ENCODE peak calls at places on chromosomes 6 and 20, in six cellular contexts. O, Y, C, K, L and S are unnamed samples.

GRCh38 chr6:170262481-170263088 is 28.3 kb downstream of the DLL1 start:
- DNase-seq in L (no peak), K (no peak), O (no peak), Y (no peak), C (no peak), S (no peak)

GRCh38 chr20:25361287-25361683 is 29.4 kb downstream of the ABHD12 start:
- DNase-seq in C (no peak), O (no peak), K (no peak), L (no peak), Y (no peak), S (peak)

GRCh38 chr6:68506911-68507310 is 128.2 kb upstream of the ADGRB3 start:
- DNase-seq in O (no peak), Y (no peak), L (no peak), C (no peak), K (no peak), S (no peak)

GRCh38 chr20:60200305-60200918 is 242.2 kb downstream of the CDH26 start:
- DNase-seq in L (no peak), C (no peak), K (no peak), Y (no peak), O (no peak), S (no peak)

GRCh38 chr6:140201787-140202458 is 827.5 kb upstream of the CITED2 start:
- DNase-seq in C (no peak), K (no peak), L (no peak), Y (no peak), O (no peak), S (no peak)

GRCh38 chr6:89989742-89990141 is 95.5 kb downstream of the GJA10 start:
- DNase-seq in K (no peak), L (no peak), C (no peak), Y (no peak), O (no peak), S (peak)

GRCh38 chr20:24497851-24498250 is 28.4 kb downstream of the SYNDIG1 start:
- DNase-seq in C (no peak), O (no peak), Y (peak), L (no peak), K (peak), S (no peak)

GRCh38 chr6:35077006-35077712 is 64.0 kb downstream of the TCP11 start:
- DNase-seq in K (no peak), O (no peak), L (no peak), C (no peak), Y (no peak), S (no peak)

GRCh38 chr6:111920581-111920980 is 47.3 kb upstream of the FYN start:
- DNase-seq in L (no peak), O (no peak), K (no peak), Y (no peak), C (no peak), S (no peak)

GRCh38 chr20:7939663-7940062 is 595 bp downstream of the HAO1 start:
- DNase-seq in K (no peak), O (no peak), C (no peak), L (no peak), Y (no peak), S (no peak)

GRCh38 chr20:52975024-52975732 is 3.0 kb downstream of the TSHZ2 start:
- DNase-seq in Y (no peak), C (no peak), L (no peak), O (no peak), K (peak), S (no peak)

GRCh38 chr6:120805267-120805666 is 529.0 kb downstream of the TBC1D32 start:
- DNase-seq in C (no peak), K (no peak), Y (no peak), O (no peak), L (no peak), S (no peak)

GRCh38 chr20:2900845-2901592 is 27.7 kb downstream of the PTPRA start:
- DNase-seq in K (no peak), C (no peak), L (no peak), Y (no peak), O (no peak), S (no peak)

GRCh38 chr20:19212524-19213502 is at the start of gene SLC24A3:
- DNase-seq in K (peak), Y (peak), C (no peak), L (no peak), O (no peak), S (no peak)

GRCh38 chr20:44650777-44651493 is 564 bp downstream of the ADA start:
- DNase-seq in K (no peak), O (peak), C (peak), L (peak), Y (no peak), S (no peak)

GRCh38 chr6:105594821-105595220 is 191.9 kb upstream of the PREP start:
- DNase-seq in C (no peak), K (no peak), Y (no peak), L (no peak), O (no peak), S (no peak)

GRCh38 chr6:104705095-104705707 is 154.5 kb downstream of the HACE1 start:
- DNase-seq in O (no peak), C (peak), Y (no peak), K (no peak), L (peak), S (no peak)

GRCh38 chr6:130161627-130162404 is 60.9 kb downstream of the SAMD3 start:
- DNase-seq in Y (no peak), O (no peak), K (no peak), C (no peak), L (no peak), S (no peak)

GRCh38 chr6:133551847-133552331 is 310.7 kb downstream of the EYA4 start:
- DNase-seq in L (no peak), C (no peak), K (no peak), O (no peak), Y (no peak), S (peak)

GRCh38 chr6:157496534-157497095 is 115.6 kb downstream of the ZDHHC14 start:
- DNase-seq in Y (no peak), L (no peak), C (no peak), O (no peak), K (no peak), S (no peak)

GRCh38 chr6:30234361-30234760 is 21.2 kb upstream of the TRIM26 start:
- DNase-seq in L (no peak), O (no peak), C (no peak), K (no peak), Y (no peak), S (no peak)

GRCh38 chr6:30238178-30238795 is 25.1 kb upstream of the TRIM26 start:
- DNase-seq in C (no peak), Y (no peak), O (no peak), L (peak), K (no peak), S (no peak)
- TF ChIP-seq CTCF in C (peak), Y (no peak), O (peak), L (peak), K (no peak), S (peak)

GRCh38 chr6:106613590-106613989 is 15.7 kb downstream of the RTN4IP1 start:
- DNase-seq in K (no peak), O (no peak), L (no peak), C (no peak), Y (no peak), S (no peak)
- H3K4me3 ChIP-seq in K (no peak), O (no peak), L (no peak), C (no peak), Y (no peak), S (no peak)

GRCh38 chr6:31113861-31114539 is 600 bp upstream of the PSORS1C1 start:
- DNase-seq in C (no peak), K (no peak), L (no peak), Y (no peak), O (no peak), S (peak)

GRCh38 chr6:31114540-31114876 is at the start of gene PSORS1C1:
- DNase-seq in K (peak), L (no peak), Y (peak), O (no peak), C (no peak), S (peak)

GRCh38 chr6:31115941-31116560 is 1.5 kb downstream of the PSORS1C1 start:
- DNase-seq in C (no peak), L (no peak), K (no peak), O (no peak), Y (no peak), S (no peak)

GRCh38 chr6:31116661-31117385 is 2.2 kb downstream of the PSORS1C1 start:
- DNase-seq in O (no peak), K (no peak), L (no peak), Y (no peak), C (no peak), S (no peak)

GRCh38 chr6:31114970-31115849 is 610 bp downstream of the PSORS1C1 start:
- DNase-seq in K (no peak), O (no peak), Y (no peak), L (no peak), C (no peak), S (no peak)
- TF ChIP-seq CTCF in K (no peak), O (peak), Y (peak), L (no peak), C (peak), S (peak)

GRCh38 chr20:48682529-48683385 is 145.0 kb downstream of the PREX1 start:
- DNase-seq in O (peak), L (no peak), K (peak), C (peak), Y (peak), S (peak)
- H3K4me3 ChIP-seq in O (no peak), L (no peak), K (peak), C (no peak), Y (no peak), S (peak)

GRCh38 chr6:167331565-167331964 is 6.7 kb downstream of the TTLL2 start:
- DNase-seq in O (no peak), K (peak), L (no peak), Y (no peak), C (no peak), S (no peak)
- TF ChIP-seq CTCF in O (no peak), K (no peak), L (no peak), Y (no peak), C (no peak), S (no peak)

GRCh38 chr6:684831-685636 is 7.9 kb downstream of the EXOC2 start:
- DNase-seq in O (no peak), K (no peak), C (no peak), L (no peak), Y (no peak), S (no peak)
- H3K4me3 ChIP-seq in O (no peak), K (no peak), C (no peak), L (no peak), Y (no peak), S (no peak)

GRCh38 chr6:18415207-18415606 is 28.1 kb downstream of the RNF144B start:
- DNase-seq in K (no peak), L (no peak), C (no peak), Y (no peak), O (no peak), S (no peak)

GRCh38 chr6:18414102-18414501 is 27.0 kb downstream of the RNF144B start:
- DNase-seq in Y (no peak), O (no peak), L (no peak), C (no peak), K (no peak), S (no peak)

GRCh38 chr6:18415671-18416340 is 28.7 kb downstream of the RNF144B start:
- DNase-seq in O (no peak), K (no peak), C (no peak), L (no peak), Y (no peak), S (no peak)

GRCh38 chr6:18413320-18413830 is 26.2 kb downstream of the RNF144B start:
- DNase-seq in K (no peak), O (no peak), L (no peak), C (no peak), Y (no peak), S (no peak)

DNA sequence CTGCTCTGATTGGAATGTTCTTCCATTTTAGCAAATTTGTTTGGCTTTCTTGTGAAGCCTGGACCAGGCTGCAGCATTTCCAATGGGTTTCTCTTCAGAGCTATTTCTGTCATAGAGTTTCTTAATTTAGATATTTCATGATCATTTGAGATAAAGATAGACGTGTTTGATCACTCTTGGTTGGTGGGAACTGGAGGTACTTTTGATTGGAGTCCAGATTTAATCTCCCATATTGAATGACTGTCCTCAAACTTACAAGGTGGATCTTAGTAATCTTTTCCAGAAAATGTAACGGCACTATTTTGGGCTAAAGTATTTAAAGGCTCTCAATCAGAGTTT is 29.2 kb downstream of the RNF144B start:
- DNase-seq in L (no peak), O (no peak), K (no peak), Y (no peak), C (no peak), S (no peak)
- TF ChIP-seq CTCF in L (no peak), O (no peak), K (no peak), Y (no peak), C (no peak), S (no peak)

GRCh38 chr6:119243657-119244056 is 105.9 kb downstream of the MAN1A1 start:
- DNase-seq in O (no peak), L (no peak), Y (no peak), C (no peak), K (no peak), S (no peak)

GRCh38 chr6:119240257-119241123 is 109.1 kb downstream of the MAN1A1 start:
- DNase-seq in K (no peak), L (no peak), C (no peak), Y (no peak), O (no peak), S (no peak)

GRCh38 chr6:119241124-119241491 is 108.5 kb downstream of the MAN1A1 start:
- DNase-seq in C (no peak), O (no peak), L (no peak), Y (no peak), K (no peak), S (no peak)

GRCh38 chr6:119241540-119242309 is 107.8 kb downstream of the MAN1A1 start:
- DNase-seq in K (no peak), O (no peak), L (no peak), Y (no peak), C (no peak), S (no peak)

GRCh38 chr6:119243037-119243436 is 106.5 kb downstream of the MAN1A1 start:
- DNase-seq in K (no peak), C (no peak), L (no peak), Y (no peak), O (no peak), S (no peak)
- H3K4me3 ChIP-seq in K (no peak), C (no peak), L (no peak), Y (no peak), O (no peak), S (no peak)